ENCODE peak calls at places on chromosomes 13 and 19, in four cellular contexts. V is A549, S is HepG2, R is K562. Z is an unnamed sample.

GRCh38 chr13:75485286-75486062 is 3.5 kb upstream of the TBC1D4 start:
- DNase-seq in V (peak), S (peak), R (no peak), Z (no peak)

GRCh38 chr13:51371768-51372399 is 32.4 kb downstream of the SERPINE3 start:
- DNase-seq in V (no peak), S (no peak), R (no peak), Z (no peak)

GRCh38 chr13:35475131-35475959 is 1.1 kb downstream of the MAB21L1 start:
- DNase-seq in V (no peak), S (no peak), R (no peak), Z (peak)

GRCh38 chr13:110128546-110128945 is 178.4 kb downstream of the COL4A1 start:
- DNase-seq in V (no peak), S (no peak), R (no peak), Z (no peak)

GRCh38 chr13:26589754-26590153 is 32.3 kb downstream of the WASF3 start:
- DNase-seq in V (no peak), S (no peak), R (no peak), Z (no peak)

GRCh38 chr19:812819-813358 is 8.9 kb downstream of the PLPPR3 start:
- DNase-seq in V (no peak), S (no peak), R (no peak), Z (no peak)

GRCh38 chr19:50320596-50320995 is 8.6 kb downstream of the KCNC3 start:
- DNase-seq in V (no peak), S (no peak), R (no peak), Z (no peak)

GRCh38 chr19:16571689-16572331 is 405 bp downstream of the SLC35E1 start:
- DNase-seq in V (no peak), S (no peak), R (peak), Z (peak)

GRCh38 chr13:48236528-48237353 is 3.7 kb downstream of the ITM2B start:
- DNase-seq in V (no peak), S (no peak), R (no peak), Z (no peak)

GRCh38 chr13:91174886-91175501 is 172.5 kb upstream of the MIR17HG start:
- DNase-seq in V (no peak), S (no peak), R (no peak), Z (peak)

GRCh38 chr13:71798723-71799122 is 68.3 kb downstream of the DACH1 start:
- DNase-seq in V (no peak), S (no peak), R (no peak), Z (no peak)

GRCh38 chr19:8585057-8585893 is 8.0 kb upstream of the MYO1F start:
- DNase-seq in V (no peak), S (no peak), R (no peak), Z (no peak)

GRCh38 chr13:51125495-51126226 is 14.6 kb upstream of the C13orf42 start:
- DNase-seq in V (peak), S (peak), R (peak), Z (peak)

GRCh38 chr13:73741111-73741510 is 393.1 kb downstream of the KLF12 start:
- DNase-seq in V (no peak), S (no peak), R (no peak), Z (no peak)

GRCh38 chr13:49240017-49240416 is 7.7 kb upstream of the CDADC1 start:
- DNase-seq in V (no peak), S (peak), R (peak), Z (peak)

GRCh38 chr19:5466072-5466471 is 10.9 kb downstream of the ZNRF4 start:
- DNase-seq in V (no peak), S (no peak), R (no peak), Z (no peak)

GRCh38 chr19:9961103-9961502 is 24.8 kb upstream of the OLFM2 start:
- DNase-seq in V (no peak), S (no peak), R (no peak), Z (no peak)

GRCh38 chr19:44260343-44260681 is 626 bp downstream of the ZNF233 start:
- DNase-seq in V (no peak), S (no peak), R (no peak), Z (peak)

GRCh38 chr19:20482721-20483120 is 82.9 kb downstream of the ZNF737 start:
- DNase-seq in V (no peak), S (no peak), R (no peak), Z (peak)

GRCh38 chr19:18961767-18962423 is 20.9 kb upstream of the HOMER3 start:
- DNase-seq in V (no peak), S (peak), R (no peak), Z (peak)

GRCh38 chr19:31578326-31578725 is 229.1 kb upstream of the TSHZ3 start:
- DNase-seq in V (no peak), S (no peak), R (no peak), Z (no peak)

GRCh38 chr19:18274303-18274775 is at the start of gene IQCN:
- DNase-seq in V (peak), S (peak), R (no peak), Z (no peak)

GRCh38 chr19:33639034-33639681 is 17.4 kb downstream of the CHST8 start:
- DNase-seq in V (no peak), S (no peak), R (no peak), Z (no peak)

GRCh38 chr13:45807520-45808099 is 43.9 kb downstream of the SIAH3 start:
- DNase-seq in V (peak), S (peak), R (peak), Z (peak)

GRCh38 chr19:7211191-7211988 is 82.8 kb downstream of the INSR start:
- DNase-seq in V (no peak), S (no peak), R (no peak), Z (no peak)

GRCh38 chr19:4130635-4131438 is 6.9 kb upstream of the MAP2K2 start:
- DNase-seq in V (peak), S (peak), R (peak), Z (no peak)

GRCh38 chr13:51538626-51539179 is 45.6 kb upstream of the WDFY2 start:
- DNase-seq in V (no peak), S (no peak), R (no peak), Z (no peak)

GRCh38 chr19:31349160-31349881 is at the start of gene TSHZ3:
- DNase-seq in V (peak), S (no peak), R (peak), Z (peak)

GRCh38 chr19:46944918-46945628 is 74.6 kb upstream of the NPAS1 start:
- DNase-seq in V (no peak), S (no peak), R (no peak), Z (peak)

GRCh38 chr19:33460221-33460908 is 61.2 kb downstream of the PEPD start:
- DNase-seq in V (no peak), S (no peak), R (no peak), Z (no peak)

GRCh38 chr19:53595510-53595867 is 36.3 kb upstream of the DPRX start:
- DNase-seq in V (no peak), S (no peak), R (no peak), Z (peak)
- TF ChIP-seq NR3C1 in V (no peak), S (no peak), R (no peak), Z (no peak)

GRCh38 chr13:77833331-77833863 is 85.2 kb downstream of the EDNRB start:
- DNase-seq in V (no peak), S (no peak), R (no peak), Z (no peak)

GRCh38 chr13:77832339-77833100 is 86.1 kb downstream of the EDNRB start:
- DNase-seq in V (no peak), S (no peak), R (no peak), Z (no peak)

GRCh38 chr13:77831870-77832269 is 86.8 kb downstream of the EDNRB start:
- DNase-seq in V (no peak), S (no peak), R (no peak), Z (no peak)

GRCh38 chr13:77838271-77838670 is 80.4 kb downstream of the EDNRB start:
- DNase-seq in V (no peak), S (no peak), R (no peak), Z (no peak)

GRCh38 chr13:77836423-77836822 is 82.2 kb downstream of the EDNRB start:
- DNase-seq in V (no peak), S (no peak), R (no peak), Z (no peak)
- TF ChIP-seq NR3C1 in V (no peak), S (no peak), R (no peak), Z (no peak)

DNA sequence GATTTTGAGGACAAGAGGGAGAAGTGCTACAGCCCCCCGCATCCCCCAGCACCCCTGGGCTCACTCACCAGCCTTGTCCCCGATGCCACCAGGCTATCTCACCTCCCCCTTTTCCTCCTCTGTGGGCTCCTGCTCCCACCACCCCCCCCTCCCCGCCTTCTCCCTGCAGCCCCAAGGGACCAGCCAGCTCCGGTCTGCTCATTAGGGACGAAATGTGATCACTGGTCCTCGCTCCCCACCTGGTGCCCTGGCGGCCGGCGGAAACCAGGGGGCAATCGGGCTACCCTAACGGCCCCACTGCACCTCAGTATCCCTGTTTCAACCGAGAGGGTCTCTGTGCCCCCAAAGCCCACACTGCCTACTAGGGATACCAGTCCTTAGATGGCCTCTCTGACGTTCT is 2.7 kb downstream of the GPR4 start:
- DNase-seq in V (no peak), S (no peak), R (no peak), Z (no peak)
- TF ChIP-seq NR3C1 in V (no peak), S (no peak), R (no peak), Z (no peak)

GRCh38 chr19:38606131-38606530 is 11.6 kb downstream of the MAP4K1 start:
- DNase-seq in V (no peak), S (no peak), R (no peak), Z (no peak)
- TF ChIP-seq NR3C1 in V (no peak), S (no peak), R (no peak), Z (no peak)

GRCh38 chr13:93477238-93477637 is 250.6 kb downstream of the GPC6 start:
- DNase-seq in V (no peak), S (no peak), R (no peak), Z (no peak)
- TF ChIP-seq NR3C1 in V (no peak), S (no peak), R (no peak), Z (no peak)